ENCODE peak calls at places on chromosomes 11 and 22, in five cellular contexts. W is choroid plexus epithelial cell, U is fibroblast of pulmonary artery, J is left ventricle myocardium inferior, K is neural crest cell. L is an unnamed sample.

GRCh38 chr11:2930705-2931415 is 1.6 kb upstream of the PHLDA2 start:
- DNase-seq in W (peak), U (peak), J (peak), K (no peak), L (peak)

GRCh38 chr11:59173080-59173963 is 1.4 kb downstream of the DTX4 start:
- DNase-seq in W (no peak), U (peak), J (no peak), K (peak), L (no peak)

GRCh38 chr11:88421530-88421929 is 84.0 kb upstream of the CTSC start:
- DNase-seq in W (peak), U (peak), J (no peak), K (no peak), L (peak)

GRCh38 chr22:31275018-31275417 is 17.3 kb downstream of the PIK3IP1 start:
- DNase-seq in W (no peak), U (no peak), J (no peak), K (no peak), L (no peak)

GRCh38 chr22:50486561-50487289 is at the start of gene MIOX:
- DNase-seq in W (peak), U (no peak), J (no peak), K (no peak), L (no peak)

GRCh38 chr11:6307879-6308278 is 12.4 kb downstream of the CAVIN3 start:
- DNase-seq in W (no peak), U (no peak), J (no peak), K (no peak), L (no peak)

GRCh38 chr11:38095268-38095667 is 1497.2 kb upstream of the RAG2 start:
- DNase-seq in W (no peak), U (no peak), J (no peak), K (no peak), L (no peak)

GRCh38 chr11:117239295-117239694 is 6.8 kb downstream of the RNF214 start:
- DNase-seq in W (peak), U (peak), J (no peak), K (no peak), L (no peak)

GRCh38 chr22:41917906-41918791 is 3.3 kb upstream of the SHISA8 start:
- DNase-seq in W (peak), U (peak), J (peak), K (no peak), L (no peak)

GRCh38 chr11:75734491-75735180 is 17.0 kb downstream of the MOGAT2 start:
- DNase-seq in W (no peak), U (no peak), J (no peak), K (no peak), L (no peak)

GRCh38 chr11:119671048-119671447 is 58.0 kb downstream of the NECTIN1 start:
- DNase-seq in W (peak), U (peak), J (peak), K (no peak), L (no peak)

GRCh38 chr11:104668797-104669463 is 229.3 kb downstream of the CASP12 start:
- DNase-seq in W (peak), U (peak), J (no peak), K (no peak), L (no peak)

GRCh38 chr11:84800755-84801346 is 826.3 kb downstream of the DLG2 start:
- DNase-seq in W (peak), U (peak), J (no peak), K (no peak), L (no peak)
- TF ChIP-seq CTCF in W (peak), U (peak), J (no peak), K (peak), L (no peak)

GRCh38 chr11:35717043-35717442 is 54.5 kb downstream of the TRIM44 start:
- DNase-seq in W (peak), U (no peak), J (no peak), K (no peak), L (no peak)
- TF ChIP-seq CTCF in W (peak), U (peak), J (no peak), K (no peak), L (no peak)

DNA sequence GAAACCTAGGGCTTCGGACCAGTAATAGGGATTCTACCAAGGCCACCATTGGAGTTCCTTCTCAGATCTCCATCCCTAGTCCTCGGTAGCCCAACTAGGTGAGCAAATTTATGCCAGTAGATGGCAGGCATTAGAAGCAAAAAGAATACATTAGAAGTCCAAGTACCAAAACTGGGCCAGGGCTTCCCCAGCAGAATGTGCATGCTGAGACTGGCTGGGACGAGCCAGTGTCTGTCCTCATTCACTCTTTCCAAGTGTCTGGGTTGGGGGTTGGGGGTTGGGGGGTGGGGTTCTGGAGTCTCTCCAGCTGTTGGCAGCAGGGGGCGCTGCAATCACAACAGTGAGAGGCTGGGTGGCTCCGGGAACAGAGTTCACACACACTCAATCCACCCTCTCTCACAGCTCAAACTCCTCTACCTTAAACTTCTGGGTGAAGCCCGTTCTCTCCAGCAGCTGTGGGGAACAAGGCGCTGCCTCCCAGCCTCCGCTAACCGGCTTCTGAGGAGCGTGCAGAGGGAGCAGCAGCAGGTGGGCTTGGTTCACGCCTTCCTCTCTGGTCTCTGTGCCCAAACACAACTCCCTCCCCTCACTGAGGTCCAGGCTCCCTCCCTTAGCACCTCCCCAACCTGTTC is 57.5 kb downstream of the BTG4 start:
- DNase-seq in W (peak), U (peak), J (no peak), K (peak), L (peak)
- TF ChIP-seq CTCF in W (peak), U (peak), J (peak), K (peak), L (peak)

GRCh38 chr11:27501102-27501501 is 5.5 kb downstream of the LIN7C start:
- DNase-seq in W (no peak), U (no peak), J (no peak), K (no peak), L (no peak)

GRCh38 chr11:27496461-27496860 is 10.1 kb downstream of the LIN7C start:
- DNase-seq in W (no peak), U (peak), J (no peak), K (no peak), L (no peak)

GRCh38 chr11:27497911-27498310 is 8.7 kb downstream of the LIN7C start:
- DNase-seq in W (no peak), U (no peak), J (no peak), K (no peak), L (no peak)

GRCh38 chr11:27495710-27496300 is 10.8 kb downstream of the LIN7C start:
- DNase-seq in W (no peak), U (no peak), J (no peak), K (no peak), L (no peak)

DNA sequence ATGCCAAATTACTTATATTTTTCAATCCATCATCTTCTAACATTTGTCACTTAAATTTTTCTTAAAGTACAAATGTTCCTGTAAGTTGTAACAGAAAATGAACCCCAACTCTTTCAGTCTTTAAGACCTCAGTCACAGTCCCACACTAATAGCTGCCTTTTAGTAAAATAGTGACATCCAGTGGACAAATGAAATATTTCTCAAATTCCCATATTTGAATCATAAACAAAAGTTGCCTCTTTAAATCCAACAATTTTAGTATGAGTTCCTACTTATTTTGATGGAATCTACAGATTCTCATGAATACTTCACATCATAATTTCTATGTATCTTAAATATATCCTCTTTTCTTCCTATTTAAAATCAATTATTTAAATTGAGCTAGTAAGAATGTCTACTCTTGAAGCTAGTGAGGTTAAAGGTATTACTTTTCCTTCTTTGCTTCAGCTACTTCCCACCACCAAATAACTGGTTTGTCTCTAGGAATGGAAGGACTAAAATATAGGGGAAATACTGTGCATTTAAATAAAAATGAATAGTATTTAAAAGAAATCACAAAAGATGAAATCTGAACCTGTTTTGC is 9.2 kb downstream of the LIN7C start:
- DNase-seq in W (peak), U (peak), J (no peak), K (no peak), L (no peak)
- TF ChIP-seq CTCF in W (peak), U (peak), J (peak), K (peak), L (peak)

DNA sequence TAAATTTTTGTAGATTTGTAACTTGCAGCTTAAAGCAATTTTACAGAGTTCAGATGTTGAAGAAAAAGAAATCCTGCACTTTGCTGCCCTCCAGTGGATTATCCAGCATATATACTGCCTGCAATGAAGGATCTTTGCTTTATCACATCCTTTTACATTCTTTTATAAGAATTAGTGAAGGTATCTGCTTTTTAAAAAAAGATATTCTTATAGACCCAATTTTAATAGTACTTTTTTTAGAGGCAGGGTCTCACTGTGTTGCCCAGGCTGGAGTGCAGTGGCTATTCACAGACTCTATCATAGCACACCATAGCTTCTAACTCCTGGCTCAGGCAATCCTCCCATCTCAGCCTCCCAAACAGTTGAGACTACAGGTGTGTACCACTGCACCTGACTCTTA is 60.7 kb downstream of the TTC17 start:
- DNase-seq in W (peak), U (peak), J (no peak), K (peak), L (peak)
- TF ChIP-seq CTCF in W (peak), U (peak), J (peak), K (peak), L (peak)

DNA sequence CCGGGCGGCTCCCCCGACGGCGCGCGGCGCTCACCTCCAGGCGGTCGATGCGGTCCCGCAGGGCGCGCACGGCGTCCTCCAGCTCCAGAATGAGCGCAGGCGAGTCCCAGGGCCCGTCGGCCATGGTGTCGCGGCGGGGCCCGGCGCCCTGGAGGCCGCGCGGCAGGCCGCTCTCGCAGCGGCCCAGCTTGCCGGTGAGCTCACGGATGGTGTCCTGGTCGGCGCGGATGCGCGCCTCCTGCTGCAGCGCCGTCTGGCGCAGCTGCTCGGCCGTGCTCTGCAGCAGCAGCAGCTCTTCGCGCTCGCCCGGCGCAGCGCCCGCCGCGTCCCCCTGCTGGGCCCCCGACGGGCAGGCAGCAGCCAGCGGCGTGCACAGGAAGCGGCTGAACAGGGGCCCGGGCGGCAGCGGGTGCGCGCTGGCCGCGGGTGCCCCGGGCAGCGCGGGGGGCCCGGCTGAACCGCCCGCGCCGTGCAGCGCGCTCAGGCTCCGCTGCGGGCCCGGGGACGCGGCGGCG is 570 bp downstream of the NPTXR start:
- DNase-seq in W (peak), U (peak), J (peak), K (peak), L (peak)
- TF ChIP-seq CTCF in W (peak), U (peak), J (peak), K (peak), L (peak)

GRCh38 chr22:23775779-23776375 is 3.2 kb downstream of the MMP11 start:
- DNase-seq in W (no peak), U (no peak), J (no peak), K (no peak), L (no peak)
- TF ChIP-seq CTCF in W (no peak), U (no peak), J (no peak), K (no peak), L (no peak)

GRCh38 chr11:78914503-78914902 is 339.8 kb upstream of the NARS2 start:
- DNase-seq in W (no peak), U (no peak), J (no peak), K (no peak), L (no peak)

GRCh38 chr11:78920329-78920728 is 345.7 kb upstream of the NARS2 start:
- DNase-seq in W (no peak), U (no peak), J (no peak), K (no peak), L (no peak)

GRCh38 chr11:78912778-78913177 is 338.1 kb upstream of the NARS2 start:
- DNase-seq in W (no peak), U (no peak), J (no peak), K (no peak), L (no peak)

GRCh38 chr11:78921517-78921916 is 346.9 kb upstream of the NARS2 start:
- DNase-seq in W (no peak), U (no peak), J (no peak), K (no peak), L (no peak)

GRCh38 chr11:78916759-78917158 is 342.1 kb upstream of the NARS2 start:
- DNase-seq in W (peak), U (no peak), J (no peak), K (no peak), L (no peak)
- TF ChIP-seq CTCF in W (peak), U (peak), J (no peak), K (no peak), L (no peak)

GRCh38 chr11:10906521-10906920 is 48.7 kb upstream of the ZBED5 start:
- DNase-seq in W (peak), U (peak), J (no peak), K (no peak), L (no peak)
- TF ChIP-seq CTCF in W (peak), U (peak), J (peak), K (no peak), L (no peak)

GRCh38 chr22:47388778-47389177 is 626.3 kb downstream of the TBC1D22A start:
- DNase-seq in W (no peak), U (no peak), J (no peak), K (no peak), L (no peak)

GRCh38 chr22:47389201-47389600 is 626.8 kb downstream of the TBC1D22A start:
- DNase-seq in W (no peak), U (no peak), J (no peak), K (no peak), L (no peak)

GRCh38 chr22:47392054-47392347 is 629.6 kb downstream of the TBC1D22A start:
- DNase-seq in W (no peak), U (no peak), J (no peak), K (no peak), L (no peak)

GRCh38 chr22:47391169-47392053 is 629.0 kb downstream of the TBC1D22A start:
- DNase-seq in W (no peak), U (no peak), J (no peak), K (no peak), L (no peak)

GRCh38 chr22:47390026-47390970 is 627.8 kb downstream of the TBC1D22A start:
- DNase-seq in W (no peak), U (no peak), J (no peak), K (no peak), L (no peak)
- TF ChIP-seq CTCF in W (no peak), U (no peak), J (no peak), K (no peak), L (no peak)

L was measured in GM10248.